ENCODE peak calls at places on chromosomes 3 and 15, in nine cellular contexts. One of them, this sample, is unnamed. For H3K27me3 and H3K4me1, the result is how much of the 10 kb centered on the place peaks cover.

GRCh38 chr15:60903221-60903620 is 325.9 kb downstream of the RORA start:
- DNase-seq in transverse colon: no peak
- DNase-seq in cardiac muscle cell: no peak
- DNase-seq in sigmoid colon: no peak
- DNase-seq in upper lobe of left lung: no peak
- DNase-seq in HepG2: no peak
- DNase-seq in mammary epithelial cell: no peak
- DNase-seq in heart left ventricle: no peak
- DNase-seq in neural progenitor cell: no peak
- DNase-seq in this sample: no peak

GRCh38 chr3:5505997-5506396 is 318.5 kb downstream of the EDEM1 start:
- DNase-seq in transverse colon: no peak
- DNase-seq in HepG2: no peak
- DNase-seq in mammary epithelial cell: no peak
- DNase-seq in neural progenitor cell: no peak
- DNase-seq in cardiac muscle cell: no peak
- DNase-seq in heart left ventricle: no peak
- DNase-seq in upper lobe of left lung: no peak
- DNase-seq in sigmoid colon: no peak
- DNase-seq in this sample: no peak

GRCh38 chr3:88093266-88093665 is 34.2 kb downstream of the ZNF654 start:
- DNase-seq in cardiac muscle cell: no peak
- DNase-seq in sigmoid colon: no peak
- DNase-seq in heart left ventricle: no peak
- DNase-seq in upper lobe of left lung: no peak
- DNase-seq in neural progenitor cell: no peak
- DNase-seq in transverse colon: no peak
- DNase-seq in mammary epithelial cell: no peak
- DNase-seq in HepG2: no peak
- DNase-seq in this sample: no peak

GRCh38 chr3:72100062-72100511 is 315.1 kb upstream of the PROK2 start:
- DNase-seq in HepG2: no peak
- DNase-seq in sigmoid colon: peak
- DNase-seq in heart left ventricle: no peak
- DNase-seq in cardiac muscle cell: no peak
- DNase-seq in upper lobe of left lung: no peak
- DNase-seq in mammary epithelial cell: no peak
- DNase-seq in neural progenitor cell: peak
- DNase-seq in transverse colon: no peak
- DNase-seq in this sample: no peak

GRCh38 chr3:27596334-27596841 is 112.2 kb upstream of the SLC4A7 start:
- DNase-seq in upper lobe of left lung: peak
- DNase-seq in sigmoid colon: no peak
- DNase-seq in HepG2: no peak
- DNase-seq in neural progenitor cell: no peak
- DNase-seq in cardiac muscle cell: peak
- DNase-seq in mammary epithelial cell: no peak
- DNase-seq in transverse colon: no peak
- DNase-seq in heart left ventricle: no peak
- DNase-seq in this sample: no peak

GRCh38 chr15:51731549-51732267 is 5.7 kb downstream of the LYSMD2 start:
- DNase-seq in sigmoid colon: no peak
- DNase-seq in neural progenitor cell: no peak
- DNase-seq in transverse colon: peak
- DNase-seq in cardiac muscle cell: peak
- DNase-seq in mammary epithelial cell: no peak
- DNase-seq in heart left ventricle: peak
- DNase-seq in HepG2: no peak
- DNase-seq in upper lobe of left lung: peak
- DNase-seq in this sample: peak

GRCh38 chr3:27542469-27542868 is 58.3 kb upstream of the SLC4A7 start:
- DNase-seq in sigmoid colon: no peak
- DNase-seq in mammary epithelial cell: no peak
- DNase-seq in heart left ventricle: no peak
- DNase-seq in upper lobe of left lung: no peak
- DNase-seq in transverse colon: no peak
- DNase-seq in neural progenitor cell: no peak
- DNase-seq in HepG2: no peak
- DNase-seq in cardiac muscle cell: no peak
- DNase-seq in this sample: no peak

GRCh38 chr3:66606868-66607267 is 106.0 kb upstream of the LRIG1 start:
- DNase-seq in cardiac muscle cell: no peak
- DNase-seq in upper lobe of left lung: no peak
- DNase-seq in transverse colon: no peak
- DNase-seq in neural progenitor cell: no peak
- DNase-seq in heart left ventricle: no peak
- DNase-seq in mammary epithelial cell: no peak
- DNase-seq in HepG2: no peak
- DNase-seq in sigmoid colon: no peak
- DNase-seq in this sample: no peak

GRCh38 chr15:58258501-58259274 is 120.5 kb downstream of the AQP9 start:
- DNase-seq in heart left ventricle: no peak
- DNase-seq in upper lobe of left lung: no peak
- DNase-seq in sigmoid colon: no peak
- DNase-seq in HepG2: no peak
- DNase-seq in transverse colon: no peak
- DNase-seq in mammary epithelial cell: peak
- DNase-seq in neural progenitor cell: no peak
- DNase-seq in cardiac muscle cell: no peak
- DNase-seq in this sample: no peak

GRCh38 chr15:81339321-81339720 is 15.4 kb upstream of the STARD5 start:
- DNase-seq in HepG2: no peak
- DNase-seq in mammary epithelial cell: no peak
- DNase-seq in upper lobe of left lung: no peak
- DNase-seq in neural progenitor cell: no peak
- DNase-seq in cardiac muscle cell: no peak
- DNase-seq in transverse colon: no peak
- DNase-seq in sigmoid colon: no peak
- DNase-seq in heart left ventricle: no peak
- DNase-seq in this sample: no peak

GRCh38 chr3:66456711-66457173 is 44.1 kb downstream of the LRIG1 start:
- DNase-seq in sigmoid colon: no peak
- DNase-seq in HepG2: no peak
- DNase-seq in upper lobe of left lung: no peak
- DNase-seq in heart left ventricle: peak
- DNase-seq in cardiac muscle cell: no peak
- DNase-seq in transverse colon: no peak
- DNase-seq in neural progenitor cell: no peak
- DNase-seq in mammary epithelial cell: no peak
- DNase-seq in this sample: no peak

GRCh38 chr3:153319691-153320552 is 157.9 kb downstream of the RAP2B start:
- DNase-seq in cardiac muscle cell: no peak
- DNase-seq in heart left ventricle: no peak
- DNase-seq in transverse colon: no peak
- DNase-seq in upper lobe of left lung: no peak
- DNase-seq in mammary epithelial cell: no peak
- DNase-seq in sigmoid colon: no peak
- DNase-seq in HepG2: no peak
- DNase-seq in neural progenitor cell: no peak
- DNase-seq in this sample: no peak

GRCh38 chr3:100893590-100893989 is 99.6 kb downstream of the ABI3BP start:
- DNase-seq in cardiac muscle cell: peak
- DNase-seq in mammary epithelial cell: peak
- DNase-seq in sigmoid colon: no peak
- DNase-seq in upper lobe of left lung: no peak
- DNase-seq in HepG2: peak
- DNase-seq in neural progenitor cell: peak
- DNase-seq in heart left ventricle: no peak
- DNase-seq in transverse colon: peak
- DNase-seq in this sample: no peak

GRCh38 chr15:29750754-29751153 is 71.5 kb downstream of the TJP1 start:
- DNase-seq in HepG2: no peak
- DNase-seq in transverse colon: no peak
- DNase-seq in heart left ventricle: no peak
- DNase-seq in upper lobe of left lung: no peak
- DNase-seq in mammary epithelial cell: no peak
- DNase-seq in sigmoid colon: no peak
- DNase-seq in cardiac muscle cell: peak
- DNase-seq in neural progenitor cell: no peak
- DNase-seq in this sample: no peak

GRCh38 chr3:159080821-159081220 is 279.0 kb downstream of the MFSD1 start:
- DNase-seq in transverse colon: no peak
- DNase-seq in sigmoid colon: no peak
- DNase-seq in HepG2: no peak
- DNase-seq in upper lobe of left lung: no peak
- DNase-seq in cardiac muscle cell: no peak
- DNase-seq in neural progenitor cell: no peak
- DNase-seq in heart left ventricle: no peak
- DNase-seq in mammary epithelial cell: peak
- DNase-seq in this sample: no peak

DNA sequence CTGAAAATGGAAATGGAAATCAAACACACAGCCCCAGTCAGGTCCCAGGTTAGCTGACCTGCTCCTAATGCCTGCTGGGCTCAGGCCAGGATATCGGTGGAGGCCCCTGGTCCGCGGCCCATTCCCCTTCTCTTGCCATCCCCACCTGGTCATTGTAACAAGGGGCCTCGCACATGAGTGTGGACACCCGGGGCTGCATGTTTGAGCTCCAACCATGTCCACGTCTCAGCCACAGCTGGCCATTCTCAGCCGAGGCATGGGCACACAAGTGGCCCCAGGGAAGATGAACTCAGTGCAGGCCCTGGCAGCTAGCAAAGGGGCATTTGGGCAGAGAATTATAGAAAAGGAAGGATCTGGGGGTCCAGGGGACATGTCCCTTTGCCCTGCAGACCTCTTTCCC is 41.7 kb downstream of the FAM174B start:
- DNase-seq in upper lobe of left lung: no peak
- DNase-seq in HepG2: no peak
- DNase-seq in heart left ventricle: no peak
- DNase-seq in transverse colon: no peak
- DNase-seq in sigmoid colon: peak
- DNase-seq in neural progenitor cell: no peak
- DNase-seq in cardiac muscle cell: no peak
- DNase-seq in mammary epithelial cell: no peak
- DNase-seq in this sample: no peak
- H3K27ac ChIP-seq in upper lobe of left lung: peak
- H3K27ac ChIP-seq in HepG2: no peak
- H3K27ac ChIP-seq in heart left ventricle: no peak
- H3K27ac ChIP-seq in transverse colon: no peak
- H3K27ac ChIP-seq in sigmoid colon: no peak
- H3K27ac ChIP-seq in neural progenitor cell: no peak
- H3K27ac ChIP-seq in cardiac muscle cell: no peak
- H3K27ac ChIP-seq in mammary epithelial cell: no peak
- H3K27ac ChIP-seq in this sample: no peak

DNA sequence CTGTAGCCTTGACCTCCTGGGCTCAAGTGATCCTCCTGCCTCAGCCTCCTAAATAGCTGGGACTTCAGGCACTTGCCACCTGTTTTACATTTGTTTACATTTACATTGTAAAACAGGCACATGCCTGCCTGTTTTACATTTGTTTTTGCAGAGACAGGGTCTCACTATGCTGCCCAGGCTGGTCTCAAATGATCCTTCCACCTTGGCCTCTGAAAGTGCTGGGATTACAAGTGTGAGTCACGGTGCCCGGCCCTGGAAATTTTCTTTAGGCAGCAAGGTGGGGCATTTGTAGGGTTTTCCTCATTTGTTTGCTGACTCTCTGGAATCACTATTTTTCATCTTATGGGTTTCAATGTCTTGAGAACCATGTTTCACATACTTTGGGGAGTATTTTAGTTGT is 25.0 kb downstream of the PIF1 start:
- DNase-seq in heart left ventricle: no peak
- DNase-seq in cardiac muscle cell: no peak
- DNase-seq in transverse colon: no peak
- DNase-seq in neural progenitor cell: no peak
- DNase-seq in upper lobe of left lung: no peak
- DNase-seq in sigmoid colon: no peak
- DNase-seq in HepG2: no peak
- DNase-seq in mammary epithelial cell: no peak
- DNase-seq in this sample: no peak
- H3K27me3 ChIP-seq in heart left ventricle: under half
- H3K27me3 ChIP-seq in cardiac muscle cell: under half
- H3K27me3 ChIP-seq in transverse colon: under half
- H3K27me3 ChIP-seq in neural progenitor cell: under half
- H3K27me3 ChIP-seq in upper lobe of left lung: under half
- H3K27me3 ChIP-seq in sigmoid colon: under half
- H3K27me3 ChIP-seq in HepG2: under half
- H3K27me3 ChIP-seq in mammary epithelial cell: under half
- H3K27me3 ChIP-seq in this sample: under half

GRCh38 chr3:50622881-50623280 is 5.9 kb downstream of the MAPKAPK3 start:
- DNase-seq in heart left ventricle: no peak
- DNase-seq in transverse colon: no peak
- DNase-seq in sigmoid colon: no peak
- DNase-seq in HepG2: no peak
- DNase-seq in cardiac muscle cell: no peak
- DNase-seq in upper lobe of left lung: peak
- DNase-seq in mammary epithelial cell: no peak
- DNase-seq in neural progenitor cell: no peak
- DNase-seq in this sample: no peak
- H3K4me1 ChIP-seq in heart left ventricle: under half
- H3K4me1 ChIP-seq in transverse colon: under half
- H3K4me1 ChIP-seq in sigmoid colon: under half
- H3K4me1 ChIP-seq in HepG2: under half
- H3K4me1 ChIP-seq in cardiac muscle cell: under half
- H3K4me1 ChIP-seq in upper lobe of left lung: half or more
- H3K4me1 ChIP-seq in mammary epithelial cell: half or more
- H3K4me1 ChIP-seq in neural progenitor cell: under half
- H3K4me1 ChIP-seq in this sample: half or more

GRCh38 chr3:46677096-46677702 is 16.3 kb downstream of the ALS2CL start:
- DNase-seq in sigmoid colon: peak
- DNase-seq in upper lobe of left lung: no peak
- DNase-seq in cardiac muscle cell: peak
- DNase-seq in HepG2: no peak
- DNase-seq in transverse colon: no peak
- DNase-seq in mammary epithelial cell: no peak
- DNase-seq in heart left ventricle: peak
- DNase-seq in neural progenitor cell: no peak
- DNase-seq in this sample: no peak
- H3K27ac ChIP-seq in sigmoid colon: no peak
- H3K27ac ChIP-seq in upper lobe of left lung: no peak
- H3K27ac ChIP-seq in cardiac muscle cell: no peak
- H3K27ac ChIP-seq in HepG2: no peak
- H3K27ac ChIP-seq in transverse colon: peak
- H3K27ac ChIP-seq in mammary epithelial cell: no peak
- H3K27ac ChIP-seq in heart left ventricle: peak
- H3K27ac ChIP-seq in neural progenitor cell: no peak
- H3K27ac ChIP-seq in this sample: no peak

GRCh38 chr15:96329403-96329981 is 1.0 kb upstream of the NR2F2 start:
- DNase-seq in heart left ventricle: no peak
- DNase-seq in neural progenitor cell: peak
- DNase-seq in sigmoid colon: no peak
- DNase-seq in transverse colon: no peak
- DNase-seq in cardiac muscle cell: no peak
- DNase-seq in upper lobe of left lung: no peak
- DNase-seq in mammary epithelial cell: no peak
- DNase-seq in HepG2: no peak
- DNase-seq in this sample: no peak
- H3K27me3 ChIP-seq in heart left ventricle: under half
- H3K27me3 ChIP-seq in neural progenitor cell: half or more
- H3K27me3 ChIP-seq in sigmoid colon: under half
- H3K27me3 ChIP-seq in transverse colon: under half
- H3K27me3 ChIP-seq in cardiac muscle cell: half or more
- H3K27me3 ChIP-seq in upper lobe of left lung: under half
- H3K27me3 ChIP-seq in mammary epithelial cell: under half
- H3K27me3 ChIP-seq in HepG2: under half
- H3K27me3 ChIP-seq in this sample: under half

DNA sequence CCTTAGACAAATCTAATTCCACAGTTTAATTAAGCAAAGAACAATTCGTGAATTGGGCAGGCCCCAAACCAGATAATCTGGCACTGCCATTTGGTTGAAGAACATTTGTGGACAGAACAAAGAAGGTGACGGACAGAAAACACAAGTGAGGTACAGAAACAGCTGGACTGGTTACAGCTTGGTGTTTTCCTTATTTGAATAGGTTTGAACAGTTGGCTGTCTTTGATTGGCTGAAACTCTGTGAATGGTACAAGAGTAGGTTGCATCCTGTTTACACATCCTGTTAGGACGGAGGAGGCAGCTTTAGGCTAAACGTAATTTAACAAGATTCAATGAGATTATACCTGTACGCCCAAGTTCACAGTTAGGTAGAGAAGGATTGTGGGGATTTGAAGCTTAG is 114.4 kb downstream of the LPP start:
- DNase-seq in heart left ventricle: no peak
- DNase-seq in neural progenitor cell: no peak
- DNase-seq in HepG2: no peak
- DNase-seq in cardiac muscle cell: no peak
- DNase-seq in mammary epithelial cell: no peak
- DNase-seq in sigmoid colon: no peak
- DNase-seq in upper lobe of left lung: no peak
- DNase-seq in transverse colon: no peak
- DNase-seq in this sample: no peak
- H3K4me1 ChIP-seq in heart left ventricle: under half
- H3K4me1 ChIP-seq in neural progenitor cell: under half
- H3K4me1 ChIP-seq in HepG2: half or more
- H3K4me1 ChIP-seq in cardiac muscle cell: half or more
- H3K4me1 ChIP-seq in mammary epithelial cell: under half
- H3K4me1 ChIP-seq in sigmoid colon: half or more
- H3K4me1 ChIP-seq in upper lobe of left lung: half or more
- H3K4me1 ChIP-seq in transverse colon: half or more
- H3K4me1 ChIP-seq in this sample: under half

This sample was measured in CD4-positive, alpha-beta memory T cell.